ENCODE peak calls at places on chromosomes 2 and 18, in four cellular contexts. H is psoas muscle, N is HFF-Myc, G is mesothelial cell of epicardium. V is an unnamed sample.

GRCh38 chr18:39057423-39058057 is 1491.9 kb upstream of the CELF4 start:
- DNase-seq in H (no peak), G (no peak), N (no peak), V (no peak)

GRCh38 chr2:50143822-50144575 is 887.9 kb downstream of the NRXN1 start:
- DNase-seq in G (no peak), N (peak), H (no peak), V (no peak)

GRCh38 chr18:46518438-46518837 is 138.6 kb downstream of the LOXHD1 start:
- DNase-seq in H (peak), N (no peak), G (no peak), V (no peak)

GRCh38 chr2:12318427-12319057 is 398.2 kb upstream of the TRIB2 start:
- DNase-seq in N (peak), G (no peak), H (no peak), V (no peak)

GRCh38 chr2:159093496-159093895 is 125.1 kb downstream of the TANC1 start:
- DNase-seq in N (peak), H (no peak), G (no peak), V (no peak)

GRCh38 chr2:197310271-197310939 is at the start of gene ANKRD44:
- DNase-seq in N (peak), H (peak), G (peak), V (peak)

GRCh38 chr18:79530821-79531220 is 135.1 kb downstream of the NFATC1 start:
- DNase-seq in G (no peak), H (peak), N (no peak), V (no peak)

GRCh38 chr2:129849559-129850160 is 129.8 kb upstream of the RAB6C start:
- DNase-seq in H (no peak), G (no peak), N (peak), V (no peak)

GRCh38 chr2:56898986-56899385 is 715.2 kb downstream of the CCDC85A start:
- DNase-seq in N (no peak), H (no peak), G (no peak), V (no peak)

GRCh38 chr2:239758325-239758877 is 266.7 kb downstream of the NDUFA10 start:
- DNase-seq in G (no peak), N (no peak), H (peak), V (no peak)

GRCh38 chr2:63977904-63978303 is 41.3 kb downstream of the VPS54 start:
- DNase-seq in H (no peak), N (no peak), G (no peak), V (no peak)

GRCh38 chr18:10519366-10519765 is 6.5 kb upstream of the NAPG start:
- DNase-seq in H (no peak), G (no peak), N (no peak), V (no peak)

GRCh38 chr2:218746960-218747359 is 35.0 kb upstream of the CYP27A1 start:
- DNase-seq in H (no peak), N (no peak), G (no peak), V (no peak)

GRCh38 chr18:45962866-45963265 is 4.3 kb downstream of the EPG5 start:
- DNase-seq in H (no peak), G (no peak), N (no peak), V (no peak)

GRCh38 chr2:8563814-8564474 is 117.9 kb upstream of the ID2 start:
- DNase-seq in G (peak), H (peak), N (no peak), V (peak)

GRCh38 chr18:48183613-48184012 is 225.6 kb downstream of the ZBTB7C start:
- DNase-seq in G (no peak), N (no peak), H (no peak), V (no peak)

GRCh38 chr2:88068044-88068443 is 419 bp downstream of the SMYD1 start:
- DNase-seq in H (no peak), N (no peak), G (no peak), V (no peak)

GRCh38 chr18:58892536-58892935 is 27.9 kb downstream of the ZNF532 start:
- DNase-seq in H (no peak), G (no peak), N (no peak), V (no peak)

GRCh38 chr18:23422751-23423418 is 30.2 kb upstream of the RIOK3 start:
- DNase-seq in H (peak), G (no peak), N (peak), V (peak)

GRCh38 chr2:54570925-54571694 is 115.0 kb downstream of the SPTBN1 start:
- DNase-seq in G (no peak), H (no peak), N (no peak), V (no peak)

GRCh38 chr2:182652326-182652725 is 63.7 kb upstream of the DNAJC10 start:
- DNase-seq in G (no peak), H (no peak), N (no peak), V (no peak)

GRCh38 chr18:46542545-46542944 is 114.5 kb downstream of the LOXHD1 start:
- DNase-seq in H (no peak), G (no peak), N (no peak), V (no peak)

GRCh38 chr18:63681449-63682381 is 20.0 kb upstream of the SERPINB3 start:
- DNase-seq in G (no peak), N (no peak), H (no peak), V (no peak)

GRCh38 chr2:179186126-179186525 is 78.5 kb downstream of the SESTD1 start:
- DNase-seq in N (no peak), H (no peak), G (no peak), V (no peak)

GRCh38 chr2:240024766-240025165 is 376 bp downstream of the NDUFA10 start:
- DNase-seq in G (no peak), H (no peak), N (no peak), V (no peak)

GRCh38 chr2:232662486-232663260 is 29.3 kb downstream of the EFHD1 start:
- DNase-seq in N (no peak), G (no peak), H (peak), V (no peak)

GRCh38 chr2:121095257-121096080 is 189.5 kb downstream of the TFCP2L1 start:
- DNase-seq in N (no peak), G (no peak), H (peak), V (no peak)

GRCh38 chr2:174688079-174688478 is 76.2 kb downstream of the CHRNA1 start:
- DNase-seq in N (no peak), G (no peak), H (no peak), V (no peak)

GRCh38 chr18:48889115-48889941 is 61.4 kb downstream of the SMAD7 start:
- DNase-seq in N (no peak), G (peak), H (peak), V (no peak)

GRCh38 chr18:13548106-13548819 is 178.1 kb downstream of the FAM210A start:
- DNase-seq in H (no peak), N (no peak), G (no peak), V (no peak)
- TF ChIP-seq CTCF in H (no peak), N (peak), G (no peak), V (no peak)

DNA sequence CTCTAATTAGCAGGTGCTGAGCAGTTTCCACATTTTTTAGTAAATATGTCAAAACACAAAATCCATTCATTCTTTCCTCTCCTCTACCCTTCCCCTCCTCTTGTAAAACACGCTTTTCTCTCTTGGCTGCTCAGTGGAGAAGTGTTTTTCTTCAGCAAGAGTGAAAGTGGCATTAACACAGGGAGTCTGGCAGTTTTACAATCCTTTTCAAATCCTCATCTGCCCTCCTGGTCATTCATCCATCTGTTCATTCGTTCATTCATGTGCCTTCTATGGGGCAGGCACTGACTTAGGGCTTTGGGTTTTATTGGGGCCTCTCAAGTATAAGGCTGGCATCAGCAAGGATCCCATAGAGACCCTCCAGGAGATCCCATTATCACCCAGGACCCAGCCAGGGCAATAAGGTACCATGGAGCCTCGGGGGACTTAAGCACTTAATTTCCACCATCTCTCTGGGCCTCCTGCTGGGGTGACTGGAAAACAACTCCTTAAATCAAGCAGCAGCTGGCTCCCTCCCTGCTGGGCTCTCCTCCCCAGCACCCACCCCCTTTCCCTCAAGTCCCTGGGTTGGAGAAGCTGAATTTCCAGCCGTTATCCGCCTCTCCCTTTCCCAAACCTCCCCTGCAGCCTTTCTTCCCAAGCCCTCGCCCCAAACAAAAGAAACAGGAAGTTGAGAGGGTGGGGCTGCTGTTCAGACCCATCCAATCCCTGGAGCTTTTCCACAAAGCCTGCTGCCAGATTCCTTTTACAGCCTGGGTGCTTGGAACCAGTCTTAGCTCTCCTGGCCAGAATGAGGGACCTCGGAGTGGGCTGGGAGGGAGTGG is 32.6 kb downstream of the MARCHF4 start:
- DNase-seq in H (no peak), N (peak), G (no peak), V (no peak)
- TF ChIP-seq CTCF in H (no peak), N (no peak), G (no peak), V (no peak)

GRCh38 chr2:200679157-200679934 is 93.5 kb downstream of the AOX1 start:
- DNase-seq in G (no peak), N (no peak), H (no peak), V (no peak)

GRCh38 chr2:200677161-200677560 is 91.3 kb downstream of the AOX1 start:
- DNase-seq in N (no peak), G (no peak), H (no peak), V (no peak)

GRCh38 chr2:200673191-200673590 is 87.4 kb downstream of the AOX1 start:
- DNase-seq in N (no peak), G (no peak), H (no peak), V (no peak)

GRCh38 chr2:200681731-200682130 is 95.9 kb downstream of the AOX1 start:
- DNase-seq in N (no peak), H (no peak), G (no peak), V (no peak)

GRCh38 chr2:200677721-200678532 is 92.1 kb downstream of the AOX1 start:
- DNase-seq in G (no peak), H (no peak), N (no peak), V (no peak)
- TF ChIP-seq CTCF in G (no peak), H (no peak), N (no peak), V (no peak)

GRCh38 chr2:111958901-111959300 is 60.5 kb downstream of the MERTK start:
- DNase-seq in H (no peak), N (no peak), G (no peak), V (no peak)
- TF ChIP-seq CTCF in H (no peak), N (no peak), G (peak), V (no peak)

DNA sequence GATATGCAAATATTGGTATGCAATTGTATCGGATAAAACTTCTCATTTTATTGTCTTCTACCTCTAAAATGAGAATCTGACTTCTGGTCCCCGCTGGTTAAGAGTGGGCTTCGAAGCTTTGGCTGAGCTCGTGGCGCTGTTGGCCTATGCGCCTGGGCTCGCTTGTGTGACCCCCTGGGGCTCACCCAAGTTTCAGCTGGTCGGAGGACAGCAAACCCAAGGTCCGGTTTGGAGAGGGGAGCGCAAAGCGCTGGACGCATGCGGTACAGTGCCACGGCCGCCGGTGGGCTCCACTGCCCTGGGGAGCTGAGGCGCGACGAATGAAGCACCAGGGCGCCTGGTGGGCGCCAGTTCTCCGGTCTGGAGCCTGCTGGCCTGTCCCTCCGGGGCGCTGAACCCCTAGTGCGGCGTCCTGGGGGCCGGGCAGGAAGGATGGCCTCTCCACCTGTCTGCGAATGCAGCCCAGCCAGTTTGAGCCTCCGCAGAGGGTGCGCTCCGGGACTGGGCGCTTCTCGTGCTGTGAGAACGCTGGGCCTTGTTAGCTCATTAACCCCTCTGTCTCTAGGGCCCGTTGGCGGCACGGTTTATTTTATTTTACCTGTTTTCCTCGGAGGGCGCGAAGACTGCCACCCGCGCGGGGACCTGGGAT is 10.3 kb downstream of the MEIS1 start:
- DNase-seq in G (no peak), H (peak), N (no peak), V (no peak)
- TF ChIP-seq CTCF in G (no peak), H (no peak), N (no peak), V (no peak)

GRCh38 chr2:224438726-224439125 is 36.8 kb upstream of the FAM124B start:
- DNase-seq in G (no peak), N (no peak), H (no peak), V (no peak)

GRCh38 chr2:224444783-224445182 is 42.9 kb upstream of the FAM124B start:
- DNase-seq in N (no peak), G (no peak), H (no peak), V (no peak)

GRCh38 chr2:224444011-224444410 is 42.1 kb upstream of the FAM124B start:
- DNase-seq in H (no peak), N (no peak), G (no peak), V (no peak)

GRCh38 chr2:224440988-224441387 is 39.1 kb upstream of the FAM124B start:
- DNase-seq in G (no peak), H (no peak), N (no peak), V (no peak)

DNA sequence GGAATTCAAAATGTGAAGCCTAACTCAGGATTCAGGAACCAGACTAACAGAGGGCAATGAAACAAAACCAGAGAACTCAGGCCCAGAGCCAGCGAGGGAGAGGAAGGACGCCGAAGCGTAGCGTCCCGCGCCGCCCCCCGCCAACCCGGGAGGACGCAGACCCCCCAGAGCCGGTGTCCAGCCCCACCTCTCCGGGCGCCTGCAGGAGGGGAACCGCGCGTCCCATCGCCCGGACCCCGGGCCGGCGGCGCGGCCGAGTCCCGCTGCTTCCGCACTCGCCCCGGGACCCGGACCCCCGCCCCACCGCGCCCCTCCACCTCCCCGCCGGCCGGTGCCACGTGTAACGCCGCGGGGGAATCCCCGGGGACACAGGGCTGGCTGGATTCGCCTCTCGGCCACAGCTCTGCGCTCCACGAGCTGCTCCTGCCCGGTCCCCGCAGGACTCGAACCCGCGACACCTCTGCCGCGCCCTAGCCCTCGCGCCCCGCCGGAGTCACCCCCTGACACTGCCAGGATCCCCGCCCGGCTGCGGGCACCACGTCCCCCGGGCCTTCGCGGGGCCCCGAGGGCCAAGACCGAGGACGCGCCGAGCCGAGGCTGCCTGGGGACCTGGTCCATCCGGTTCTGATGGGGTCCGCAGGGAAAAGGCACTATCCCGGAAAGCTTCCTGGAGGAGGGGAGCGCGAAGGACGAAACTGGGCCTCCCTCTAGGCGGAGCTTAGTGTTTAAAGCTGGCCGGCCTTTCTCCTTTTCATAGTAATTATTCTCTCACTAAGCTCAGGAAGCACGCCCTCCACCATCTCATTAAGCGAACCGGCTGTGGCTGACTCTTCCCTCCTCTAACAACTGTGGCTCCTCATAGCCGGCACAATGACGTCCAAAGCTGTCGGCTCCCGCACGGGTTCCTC is 40.4 kb upstream of the FAM124B start:
- DNase-seq in N (no peak), G (no peak), H (peak), V (no peak)
- TF ChIP-seq CTCF in N (no peak), G (no peak), H (no peak), V (no peak)

V was measured in omental fat pad.